ENCODE peak calls at places on chromosomes 6 and 20, in nine cellular contexts. One of them, this sample, is unnamed.

GRCh38 chr6:125294036-125294435 is 7.7 kb downstream of the HDDC2 start:
- DNase-seq in mucosa of descending colon: no peak
- DNase-seq in hepatocyte: no peak
- DNase-seq in BJ: peak
- DNase-seq in fibroblast of pulmonary artery: no peak
- DNase-seq in GM10248: no peak
- DNase-seq in neural progenitor cell: no peak
- DNase-seq in lower lobe of right lung: no peak
- DNase-seq in AG09309: no peak
- DNase-seq in this sample: no peak

GRCh38 chr6:26441977-26442376 is 1.7 kb downstream of the BTN3A3 start:
- DNase-seq in mucosa of descending colon: no peak
- DNase-seq in lower lobe of right lung: no peak
- DNase-seq in GM10248: no peak
- DNase-seq in neural progenitor cell: no peak
- DNase-seq in hepatocyte: no peak
- DNase-seq in BJ: no peak
- DNase-seq in fibroblast of pulmonary artery: no peak
- DNase-seq in AG09309: no peak
- DNase-seq in this sample: no peak

GRCh38 chr20:1964659-1965405 is 29.0 kb downstream of the PDYN start:
- DNase-seq in neural progenitor cell: peak
- DNase-seq in GM10248: no peak
- DNase-seq in fibroblast of pulmonary artery: peak
- DNase-seq in mucosa of descending colon: no peak
- DNase-seq in hepatocyte: peak
- DNase-seq in lower lobe of right lung: no peak
- DNase-seq in BJ: no peak
- DNase-seq in AG09309: no peak
- DNase-seq in this sample: no peak

GRCh38 chr6:34102099-34102656 is 43.7 kb downstream of the GRM4 start:
- DNase-seq in hepatocyte: no peak
- DNase-seq in lower lobe of right lung: no peak
- DNase-seq in GM10248: no peak
- DNase-seq in AG09309: no peak
- DNase-seq in fibroblast of pulmonary artery: no peak
- DNase-seq in mucosa of descending colon: peak
- DNase-seq in neural progenitor cell: no peak
- DNase-seq in BJ: no peak
- DNase-seq in this sample: no peak

GRCh38 chr6:85642774-85643529 is at the start of gene SYNCRIP:
- DNase-seq in mucosa of descending colon: peak
- DNase-seq in lower lobe of right lung: peak
- DNase-seq in BJ: peak
- DNase-seq in fibroblast of pulmonary artery: peak
- DNase-seq in AG09309: peak
- DNase-seq in GM10248: peak
- DNase-seq in neural progenitor cell: peak
- DNase-seq in hepatocyte: peak
- DNase-seq in this sample: peak

GRCh38 chr20:14845199-14846160 is 508.1 kb upstream of the FLRT3 start:
- DNase-seq in fibroblast of pulmonary artery: no peak
- DNase-seq in neural progenitor cell: no peak
- DNase-seq in lower lobe of right lung: no peak
- DNase-seq in GM10248: no peak
- DNase-seq in AG09309: no peak
- DNase-seq in hepatocyte: no peak
- DNase-seq in mucosa of descending colon: no peak
- DNase-seq in BJ: no peak
- DNase-seq in this sample: no peak

GRCh38 chr20:59151820-59152219 is 11.8 kb upstream of the ZNF831 start:
- DNase-seq in neural progenitor cell: no peak
- DNase-seq in GM10248: no peak
- DNase-seq in lower lobe of right lung: no peak
- DNase-seq in AG09309: no peak
- DNase-seq in fibroblast of pulmonary artery: no peak
- DNase-seq in hepatocyte: no peak
- DNase-seq in BJ: no peak
- DNase-seq in mucosa of descending colon: no peak
- DNase-seq in this sample: no peak

GRCh38 chr6:36318690-36319435 is 17.8 kb downstream of the BNIP5 start:
- DNase-seq in lower lobe of right lung: no peak
- DNase-seq in hepatocyte: no peak
- DNase-seq in GM10248: no peak
- DNase-seq in AG09309: no peak
- DNase-seq in mucosa of descending colon: no peak
- DNase-seq in fibroblast of pulmonary artery: no peak
- DNase-seq in neural progenitor cell: peak
- DNase-seq in BJ: no peak
- DNase-seq in this sample: no peak

GRCh38 chr6:166145751-166146150 is 21.9 kb downstream of the TBXT start:
- DNase-seq in hepatocyte: no peak
- DNase-seq in neural progenitor cell: no peak
- DNase-seq in mucosa of descending colon: no peak
- DNase-seq in fibroblast of pulmonary artery: peak
- DNase-seq in GM10248: no peak
- DNase-seq in AG09309: no peak
- DNase-seq in BJ: no peak
- DNase-seq in lower lobe of right lung: no peak
- DNase-seq in this sample: no peak

GRCh38 chr20:10463622-10464021 is 28.5 kb downstream of the SLX4IP start:
- DNase-seq in mucosa of descending colon: no peak
- DNase-seq in AG09309: no peak
- DNase-seq in neural progenitor cell: no peak
- DNase-seq in lower lobe of right lung: no peak
- DNase-seq in BJ: no peak
- DNase-seq in GM10248: no peak
- DNase-seq in hepatocyte: no peak
- DNase-seq in fibroblast of pulmonary artery: peak
- DNase-seq in this sample: no peak

GRCh38 chr6:158730175-158730907 is 80.5 kb downstream of the SYTL3 start:
- DNase-seq in GM10248: no peak
- DNase-seq in BJ: no peak
- DNase-seq in AG09309: no peak
- DNase-seq in fibroblast of pulmonary artery: no peak
- DNase-seq in hepatocyte: peak
- DNase-seq in lower lobe of right lung: no peak
- DNase-seq in neural progenitor cell: peak
- DNase-seq in mucosa of descending colon: no peak
- DNase-seq in this sample: no peak

GRCh38 chr6:156423829-156424228 is 353.3 kb upstream of the ARID1B start:
- DNase-seq in BJ: no peak
- DNase-seq in lower lobe of right lung: no peak
- DNase-seq in mucosa of descending colon: no peak
- DNase-seq in GM10248: no peak
- DNase-seq in AG09309: no peak
- DNase-seq in fibroblast of pulmonary artery: no peak
- DNase-seq in neural progenitor cell: no peak
- DNase-seq in hepatocyte: no peak
- DNase-seq in this sample: no peak

GRCh38 chr6:35273822-35274559 is 14.5 kb downstream of the ZNF76 start:
- DNase-seq in lower lobe of right lung: no peak
- DNase-seq in neural progenitor cell: no peak
- DNase-seq in hepatocyte: no peak
- DNase-seq in GM10248: no peak
- DNase-seq in fibroblast of pulmonary artery: no peak
- DNase-seq in BJ: no peak
- DNase-seq in mucosa of descending colon: no peak
- DNase-seq in AG09309: no peak
- DNase-seq in this sample: no peak

GRCh38 chr6:35272005-35272404 is 12.5 kb downstream of the ZNF76 start:
- DNase-seq in fibroblast of pulmonary artery: no peak
- DNase-seq in lower lobe of right lung: no peak
- DNase-seq in GM10248: no peak
- DNase-seq in mucosa of descending colon: no peak
- DNase-seq in neural progenitor cell: no peak
- DNase-seq in BJ: no peak
- DNase-seq in AG09309: no peak
- DNase-seq in hepatocyte: no peak
- DNase-seq in this sample: no peak

GRCh38 chr6:35275861-35276260 is 16.3 kb downstream of the ZNF76 start:
- DNase-seq in BJ: no peak
- DNase-seq in GM10248: no peak
- DNase-seq in neural progenitor cell: no peak
- DNase-seq in AG09309: no peak
- DNase-seq in fibroblast of pulmonary artery: no peak
- DNase-seq in hepatocyte: no peak
- DNase-seq in mucosa of descending colon: no peak
- DNase-seq in lower lobe of right lung: no peak
- DNase-seq in this sample: no peak

GRCh38 chr6:35278708-35279107 is 18.9 kb upstream of the DEF6 start:
- DNase-seq in BJ: no peak
- DNase-seq in hepatocyte: no peak
- DNase-seq in lower lobe of right lung: no peak
- DNase-seq in GM10248: no peak
- DNase-seq in fibroblast of pulmonary artery: no peak
- DNase-seq in AG09309: no peak
- DNase-seq in mucosa of descending colon: no peak
- DNase-seq in neural progenitor cell: no peak
- DNase-seq in this sample: no peak

DNA sequence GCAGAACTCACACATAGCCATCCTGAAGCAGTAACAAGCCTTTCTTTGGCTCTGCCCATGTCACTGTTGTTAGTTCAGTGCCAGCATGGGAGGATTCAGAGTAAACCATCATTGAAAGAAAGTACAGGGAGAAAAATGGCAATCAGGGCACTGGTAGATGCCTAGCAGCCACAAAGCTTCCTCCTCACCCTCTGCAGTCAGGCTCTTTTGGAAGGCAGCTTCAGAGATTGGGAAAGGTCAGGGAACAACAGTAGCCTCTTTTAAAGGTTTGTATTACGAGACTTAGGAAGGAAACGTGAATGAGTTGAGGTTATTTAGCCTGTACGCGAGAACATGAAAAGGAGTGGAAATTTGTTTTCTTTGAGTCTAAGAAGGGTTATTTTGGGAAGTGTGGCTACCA is 15.9 kb downstream of the ZNF76 start:
- DNase-seq in hepatocyte: no peak
- DNase-seq in BJ: no peak
- DNase-seq in GM10248: no peak
- DNase-seq in neural progenitor cell: no peak
- DNase-seq in mucosa of descending colon: no peak
- DNase-seq in fibroblast of pulmonary artery: no peak
- DNase-seq in lower lobe of right lung: no peak
- DNase-seq in AG09309: no peak
- DNase-seq in this sample: no peak
- TF ChIP-seq CTCF in hepatocyte: no peak
- TF ChIP-seq CTCF in BJ: no peak
- TF ChIP-seq CTCF in GM10248: no peak
- TF ChIP-seq CTCF in neural progenitor cell: no peak
- TF ChIP-seq CTCF in mucosa of descending colon: no peak
- TF ChIP-seq CTCF in fibroblast of pulmonary artery: no peak
- TF ChIP-seq CTCF in lower lobe of right lung: no peak
- TF ChIP-seq CTCF in AG09309: no peak
- TF ChIP-seq CTCF in this sample: no peak

DNA sequence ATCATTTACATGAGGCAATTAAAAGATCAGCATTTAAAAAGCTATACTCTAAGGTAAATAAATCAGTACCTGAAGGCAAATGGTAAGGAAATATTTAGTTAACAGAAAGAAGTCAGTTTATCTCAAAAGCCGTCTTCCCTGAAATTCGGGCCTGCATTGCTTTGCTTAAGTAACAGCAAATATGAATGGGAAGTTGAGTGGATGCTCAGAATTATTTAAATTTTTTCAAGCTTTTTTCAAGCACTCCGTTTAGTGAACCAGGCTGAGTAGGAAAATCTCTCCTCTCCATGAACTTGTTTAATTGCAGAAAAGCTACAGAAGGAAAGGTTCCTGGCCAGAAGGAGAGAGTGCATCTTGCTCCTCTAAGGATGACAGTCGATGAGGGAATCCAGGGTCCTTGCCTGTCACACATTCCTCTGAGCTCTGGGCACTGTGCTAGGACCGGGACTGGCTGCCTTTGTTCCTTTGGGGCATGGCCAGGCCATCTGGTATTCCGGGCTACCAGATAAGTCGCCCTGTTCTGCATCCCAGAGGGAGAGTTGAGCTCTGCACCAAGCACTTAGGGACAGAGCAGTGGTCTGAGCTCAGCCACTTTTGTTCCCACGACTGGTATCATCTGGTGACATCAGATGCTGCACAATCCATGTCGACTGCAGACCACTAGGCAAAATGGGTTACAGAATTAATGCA is 77.6 kb downstream of the RIN2 start:
- DNase-seq in hepatocyte: no peak
- DNase-seq in GM10248: no peak
- DNase-seq in mucosa of descending colon: no peak
- DNase-seq in AG09309: no peak
- DNase-seq in lower lobe of right lung: no peak
- DNase-seq in fibroblast of pulmonary artery: no peak
- DNase-seq in BJ: no peak
- DNase-seq in neural progenitor cell: peak
- DNase-seq in this sample: no peak
- TF ChIP-seq CTCF in hepatocyte: no peak
- TF ChIP-seq CTCF in GM10248: no peak
- TF ChIP-seq CTCF in mucosa of descending colon: no peak
- TF ChIP-seq CTCF in AG09309: no peak
- TF ChIP-seq CTCF in lower lobe of right lung: no peak
- TF ChIP-seq CTCF in fibroblast of pulmonary artery: no peak
- TF ChIP-seq CTCF in BJ: no peak
- TF ChIP-seq CTCF in neural progenitor cell: no peak
- TF ChIP-seq CTCF in this sample: no peak

GRCh38 chr6:104087765-104088164 is 772.0 kb downstream of the HACE1 start:
- DNase-seq in BJ: no peak
- DNase-seq in AG09309: no peak
- DNase-seq in neural progenitor cell: no peak
- DNase-seq in GM10248: no peak
- DNase-seq in lower lobe of right lung: no peak
- DNase-seq in mucosa of descending colon: no peak
- DNase-seq in fibroblast of pulmonary artery: no peak
- DNase-seq in hepatocyte: no peak
- DNase-seq in this sample: no peak
- TF ChIP-seq CTCF in BJ: no peak
- TF ChIP-seq CTCF in AG09309: no peak
- TF ChIP-seq CTCF in neural progenitor cell: no peak
- TF ChIP-seq CTCF in GM10248: no peak
- TF ChIP-seq CTCF in lower lobe of right lung: no peak
- TF ChIP-seq CTCF in mucosa of descending colon: no peak
- TF ChIP-seq CTCF in fibroblast of pulmonary artery: no peak
- TF ChIP-seq CTCF in hepatocyte: no peak
- TF ChIP-seq CTCF in this sample: no peak

GRCh38 chr20:36881888-36882287 is 6.0 kb downstream of the TLDC2 start:
- DNase-seq in fibroblast of pulmonary artery: no peak
- DNase-seq in mucosa of descending colon: no peak
- DNase-seq in lower lobe of right lung: no peak
- DNase-seq in hepatocyte: peak
- DNase-seq in neural progenitor cell: no peak
- DNase-seq in AG09309: no peak
- DNase-seq in GM10248: peak
- DNase-seq in BJ: no peak
- DNase-seq in this sample: no peak
- TF ChIP-seq CTCF in fibroblast of pulmonary artery: no peak
- TF ChIP-seq CTCF in mucosa of descending colon: no peak
- TF ChIP-seq CTCF in lower lobe of right lung: no peak
- TF ChIP-seq CTCF in hepatocyte: no peak
- TF ChIP-seq CTCF in neural progenitor cell: no peak
- TF ChIP-seq CTCF in AG09309: no peak
- TF ChIP-seq CTCF in GM10248: no peak
- TF ChIP-seq CTCF in BJ: no peak
- TF ChIP-seq CTCF in this sample: no peak

GRCh38 chr20:63519765-63520593 is 586 bp upstream of the PPDPF start:
- DNase-seq in BJ: no peak
- DNase-seq in GM10248: peak
- DNase-seq in hepatocyte: peak
- DNase-seq in mucosa of descending colon: peak
- DNase-seq in AG09309: no peak
- DNase-seq in lower lobe of right lung: peak
- DNase-seq in neural progenitor cell: peak
- DNase-seq in fibroblast of pulmonary artery: peak
- DNase-seq in this sample: no peak
- TF ChIP-seq CTCF in BJ: peak
- TF ChIP-seq CTCF in GM10248: peak
- TF ChIP-seq CTCF in hepatocyte: peak
- TF ChIP-seq CTCF in mucosa of descending colon: no peak
- TF ChIP-seq CTCF in AG09309: peak
- TF ChIP-seq CTCF in lower lobe of right lung: peak
- TF ChIP-seq CTCF in neural progenitor cell: peak
- TF ChIP-seq CTCF in fibroblast of pulmonary artery: no peak
- TF ChIP-seq CTCF in this sample: peak